ENCODE peak calls at places on chromosomes 11 and 22, in six cellular contexts. One of them, this sample, is unnamed.
A peak's percentile ranks its signal among the peaks of the same experiment; 100 is the strongest.

GRCh38 chr22:50506611-50507420 is 686 bp downstream of the LMF2 start:
- DNase-seq in esophagus muscularis mucosa: no peak
- DNase-seq in spleen: peak; percentile 91
- DNase-seq in transverse colon: no peak
- DNase-seq in GM12891: no peak
- DNase-seq in endothelial cell of umbilical vein: no peak
- DNase-seq in this sample: no peak

GRCh38 chr11:31437742-31438435 is 68.2 kb downstream of the DNAJC24 start:
- DNase-seq in esophagus muscularis mucosa: no peak
- DNase-seq in spleen: no peak
- DNase-seq in transverse colon: no peak
- DNase-seq in GM12891: no peak
- DNase-seq in endothelial cell of umbilical vein: no peak
- DNase-seq in this sample: no peak

GRCh38 chr22:38599466-38599865 is 29.5 kb upstream of the DMC1 start:
- DNase-seq in esophagus muscularis mucosa: no peak
- DNase-seq in spleen: no peak
- DNase-seq in transverse colon: no peak
- DNase-seq in GM12891: no peak
- DNase-seq in endothelial cell of umbilical vein: no peak
- DNase-seq in this sample: no peak

GRCh38 chr11:104653011-104653806 is 245.1 kb downstream of the CASP12 start:
- DNase-seq in esophagus muscularis mucosa: no peak
- DNase-seq in spleen: no peak
- DNase-seq in transverse colon: no peak
- DNase-seq in GM12891: no peak
- DNase-seq in endothelial cell of umbilical vein: no peak
- DNase-seq in this sample: no peak

GRCh38 chr11:44269369-44270351 is 40.3 kb downstream of the ALX4 start:
- DNase-seq in esophagus muscularis mucosa: no peak
- DNase-seq in spleen: peak; percentile 62
- DNase-seq in transverse colon: no peak
- DNase-seq in GM12891: no peak
- DNase-seq in endothelial cell of umbilical vein: peak; percentile 79
- DNase-seq in this sample: no peak

GRCh38 chr11:61004841-61005240 is 33.4 kb downstream of the CD6 start:
- DNase-seq in esophagus muscularis mucosa: no peak
- DNase-seq in spleen: no peak
- DNase-seq in transverse colon: no peak
- DNase-seq in GM12891: no peak
- DNase-seq in endothelial cell of umbilical vein: no peak
- DNase-seq in this sample: no peak

GRCh38 chr11:91220476-91221202 is 997.8 kb upstream of the CHORDC1 start:
- DNase-seq in esophagus muscularis mucosa: no peak
- DNase-seq in spleen: no peak
- DNase-seq in transverse colon: no peak
- DNase-seq in GM12891: no peak
- DNase-seq in endothelial cell of umbilical vein: no peak
- DNase-seq in this sample: no peak

GRCh38 chr11:76067099-76067498 is 139.2 kb downstream of the WNT11 start:
- DNase-seq in esophagus muscularis mucosa: no peak
- DNase-seq in spleen: no peak
- DNase-seq in transverse colon: no peak
- DNase-seq in GM12891: no peak
- DNase-seq in endothelial cell of umbilical vein: no peak
- DNase-seq in this sample: no peak

GRCh38 chr22:47299211-47299878 is 536.9 kb downstream of the TBC1D22A start:
- DNase-seq in esophagus muscularis mucosa: no peak
- DNase-seq in spleen: no peak
- DNase-seq in transverse colon: no peak
- DNase-seq in GM12891: no peak
- DNase-seq in endothelial cell of umbilical vein: no peak
- DNase-seq in this sample: peak; percentile 60

GRCh38 chr11:102061276-102061675 is 14.0 kb downstream of the CFAP300 start:
- DNase-seq in esophagus muscularis mucosa: no peak
- DNase-seq in spleen: no peak
- DNase-seq in transverse colon: no peak
- DNase-seq in GM12891: no peak
- DNase-seq in endothelial cell of umbilical vein: peak; percentile 9
- DNase-seq in this sample: no peak

GRCh38 chr11:6626971-6627761 is 7.9 kb upstream of the TPP1 start:
- DNase-seq in esophagus muscularis mucosa: no peak
- DNase-seq in spleen: peak; percentile 78
- DNase-seq in transverse colon: no peak
- DNase-seq in GM12891: no peak
- DNase-seq in endothelial cell of umbilical vein: no peak
- DNase-seq in this sample: no peak

GRCh38 chr11:10373340-10373739 is 68.5 kb downstream of the ADM start:
- DNase-seq in esophagus muscularis mucosa: peak; percentile 62
- DNase-seq in spleen: no peak
- DNase-seq in transverse colon: no peak
- DNase-seq in GM12891: no peak
- DNase-seq in endothelial cell of umbilical vein: no peak
- DNase-seq in this sample: peak; percentile 60

GRCh38 chr11:111378773-111379499 is at the start of gene POU2AF1:
- DNase-seq in esophagus muscularis mucosa: no peak
- DNase-seq in spleen: peak; percentile 95
- DNase-seq in transverse colon: peak; percentile 75
- DNase-seq in GM12891: peak; percentile 50
- DNase-seq in endothelial cell of umbilical vein: no peak
- DNase-seq in this sample: no peak

GRCh38 chr11:123616505-123617198 is 37.8 kb downstream of the SCN3B start:
- DNase-seq in esophagus muscularis mucosa: no peak
- DNase-seq in spleen: no peak
- DNase-seq in transverse colon: peak; percentile 13
- DNase-seq in GM12891: no peak
- DNase-seq in endothelial cell of umbilical vein: no peak
- DNase-seq in this sample: no peak

GRCh38 chr22:17218341-17218740 is 894 bp downstream of the ADA2 start:
- DNase-seq in esophagus muscularis mucosa: no peak
- DNase-seq in spleen: no peak
- DNase-seq in transverse colon: no peak
- DNase-seq in GM12891: no peak
- DNase-seq in endothelial cell of umbilical vein: no peak
- DNase-seq in this sample: no peak

GRCh38 chr11:70628176-70628860 is 230.0 kb downstream of the CTTN start:
- DNase-seq in esophagus muscularis mucosa: no peak
- DNase-seq in spleen: no peak
- DNase-seq in transverse colon: no peak
- DNase-seq in GM12891: no peak
- DNase-seq in endothelial cell of umbilical vein: no peak
- DNase-seq in this sample: no peak

GRCh38 chr11:113722934-113723333 is 16.8 kb upstream of the TMPRSS5 start:
- DNase-seq in esophagus muscularis mucosa: no peak
- DNase-seq in spleen: no peak
- DNase-seq in transverse colon: no peak
- DNase-seq in GM12891: no peak
- DNase-seq in endothelial cell of umbilical vein: no peak
- DNase-seq in this sample: no peak

GRCh38 chr11:59582006-59582405 is 33.6 kb downstream of the OSBP start:
- DNase-seq in esophagus muscularis mucosa: no peak
- DNase-seq in spleen: no peak
- DNase-seq in transverse colon: no peak
- DNase-seq in GM12891: no peak
- DNase-seq in endothelial cell of umbilical vein: no peak
- DNase-seq in this sample: no peak

GRCh38 chr11:48081151-48082010 is 101.0 kb downstream of the PTPRJ start:
- DNase-seq in esophagus muscularis mucosa: no peak
- DNase-seq in spleen: peak; percentile 79
- DNase-seq in transverse colon: no peak
- DNase-seq in GM12891: no peak
- DNase-seq in endothelial cell of umbilical vein: peak; percentile 85
- DNase-seq in this sample: no peak

GRCh38 chr22:38843201-38843715 is 570 bp downstream of the NPTXR start:
- DNase-seq in esophagus muscularis mucosa: no peak
- DNase-seq in spleen: peak; percentile 89
- DNase-seq in transverse colon: peak; percentile 28
- DNase-seq in GM12891: peak; percentile 70
- DNase-seq in endothelial cell of umbilical vein: peak; percentile 64
- DNase-seq in this sample: no peak

GRCh38 chr22:39643311-39644083 is 72.9 kb downstream of the CACNA1I start:
- DNase-seq in esophagus muscularis mucosa: no peak
- DNase-seq in spleen: no peak
- DNase-seq in transverse colon: no peak
- DNase-seq in GM12891: no peak
- DNase-seq in endothelial cell of umbilical vein: no peak
- DNase-seq in this sample: no peak

GRCh38 chr11:77345621-77346020 is 44.1 kb upstream of the GDPD4 start:
- DNase-seq in esophagus muscularis mucosa: no peak
- DNase-seq in spleen: no peak
- DNase-seq in transverse colon: no peak
- DNase-seq in GM12891: no peak
- DNase-seq in endothelial cell of umbilical vein: no peak
- DNase-seq in this sample: no peak

GRCh38 chr11:8597182-8597581 is 3.2 kb upstream of the STK33 start:
- DNase-seq in esophagus muscularis mucosa: no peak
- DNase-seq in spleen: no peak
- DNase-seq in transverse colon: no peak
- DNase-seq in GM12891: no peak
- DNase-seq in endothelial cell of umbilical vein: no peak
- DNase-seq in this sample: no peak

GRCh38 chr22:37426532-37427127 is 649 bp downstream of the ELFN2 start:
- DNase-seq in esophagus muscularis mucosa: no peak
- DNase-seq in spleen: no peak
- DNase-seq in transverse colon: no peak
- DNase-seq in GM12891: no peak
- DNase-seq in endothelial cell of umbilical vein: no peak
- DNase-seq in this sample: no peak

GRCh38 chr11:71252434-71252781 is at the start of gene SHANK2:
- DNase-seq in esophagus muscularis mucosa: no peak
- DNase-seq in spleen: no peak
- DNase-seq in transverse colon: peak; percentile 61
- DNase-seq in GM12891: no peak
- DNase-seq in endothelial cell of umbilical vein: no peak
- DNase-seq in this sample: no peak

GRCh38 chr22:46931414-46931813 is 169.0 kb downstream of the TBC1D22A start:
- DNase-seq in esophagus muscularis mucosa: no peak
- DNase-seq in spleen: no peak
- DNase-seq in transverse colon: no peak
- DNase-seq in GM12891: no peak
- DNase-seq in endothelial cell of umbilical vein: no peak
- DNase-seq in this sample: no peak

GRCh38 chr22:39690901-39691620 is 120.5 kb downstream of the CACNA1I start:
- DNase-seq in esophagus muscularis mucosa: no peak
- DNase-seq in spleen: no peak
- DNase-seq in transverse colon: no peak
- DNase-seq in GM12891: no peak
- DNase-seq in endothelial cell of umbilical vein: no peak
- DNase-seq in this sample: no peak

GRCh38 chr22:48751539-48752437 is 1075.9 kb downstream of the BRD1 start:
- DNase-seq in esophagus muscularis mucosa: peak; percentile 90
- DNase-seq in spleen: no peak
- DNase-seq in transverse colon: no peak
- DNase-seq in GM12891: no peak
- DNase-seq in endothelial cell of umbilical vein: no peak
- DNase-seq in this sample: peak; percentile 77
- TF ChIP-seq POLR2AphosphoS5 in esophagus muscularis mucosa: no peak
- TF ChIP-seq POLR2AphosphoS5 in spleen: no peak
- TF ChIP-seq POLR2AphosphoS5 in transverse colon: no peak
- TF ChIP-seq POLR2AphosphoS5 in GM12891: no peak
- TF ChIP-seq POLR2AphosphoS5 in endothelial cell of umbilical vein: no peak
- TF ChIP-seq POLR2AphosphoS5 in this sample: no peak

DNA sequence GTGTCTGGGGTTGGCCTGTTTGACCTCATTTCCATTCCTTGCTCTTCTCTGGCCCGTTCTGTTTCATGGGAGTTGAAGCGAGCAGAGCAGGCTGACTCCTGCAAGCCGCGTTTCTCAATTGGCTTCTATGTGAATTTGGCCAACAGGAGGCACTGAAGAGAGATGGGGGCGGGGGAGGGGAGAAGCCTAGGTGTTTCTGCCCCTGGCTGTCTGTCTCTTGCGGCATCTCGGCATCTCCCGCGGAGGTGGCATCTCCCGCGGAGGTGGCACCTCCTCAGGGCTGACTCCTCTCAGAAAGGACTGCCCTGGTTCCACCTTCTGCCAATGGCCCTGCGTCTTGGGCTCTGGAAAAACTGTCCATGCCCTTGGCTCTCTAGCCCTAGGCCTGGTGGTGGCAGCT is 125.6 kb upstream of the CSNK2A3 start:
- DNase-seq in esophagus muscularis mucosa: no peak
- DNase-seq in spleen: no peak
- DNase-seq in transverse colon: no peak
- DNase-seq in GM12891: no peak
- DNase-seq in endothelial cell of umbilical vein: no peak
- DNase-seq in this sample: no peak
- TF ChIP-seq POLR2AphosphoS5 in esophagus muscularis mucosa: no peak
- TF ChIP-seq POLR2AphosphoS5 in spleen: no peak
- TF ChIP-seq POLR2AphosphoS5 in transverse colon: no peak
- TF ChIP-seq POLR2AphosphoS5 in GM12891: no peak
- TF ChIP-seq POLR2AphosphoS5 in endothelial cell of umbilical vein: no peak
- TF ChIP-seq POLR2AphosphoS5 in this sample: no peak

GRCh38 chr11:86193297-86194095 is 51.1 kb upstream of the EED start:
- DNase-seq in esophagus muscularis mucosa: no peak
- DNase-seq in spleen: peak; percentile 85
- DNase-seq in transverse colon: peak; percentile 64
- DNase-seq in GM12891: peak; percentile 48
- DNase-seq in endothelial cell of umbilical vein: peak; percentile 84
- DNase-seq in this sample: no peak
- TF ChIP-seq POLR2AphosphoS5 in esophagus muscularis mucosa: peak; percentile 74
- TF ChIP-seq POLR2AphosphoS5 in spleen: no peak
- TF ChIP-seq POLR2AphosphoS5 in transverse colon: peak; percentile 53
- TF ChIP-seq POLR2AphosphoS5 in GM12891: no peak
- TF ChIP-seq POLR2AphosphoS5 in endothelial cell of umbilical vein: peak; percentile 46
- TF ChIP-seq POLR2AphosphoS5 in this sample: peak; percentile 23

DNA sequence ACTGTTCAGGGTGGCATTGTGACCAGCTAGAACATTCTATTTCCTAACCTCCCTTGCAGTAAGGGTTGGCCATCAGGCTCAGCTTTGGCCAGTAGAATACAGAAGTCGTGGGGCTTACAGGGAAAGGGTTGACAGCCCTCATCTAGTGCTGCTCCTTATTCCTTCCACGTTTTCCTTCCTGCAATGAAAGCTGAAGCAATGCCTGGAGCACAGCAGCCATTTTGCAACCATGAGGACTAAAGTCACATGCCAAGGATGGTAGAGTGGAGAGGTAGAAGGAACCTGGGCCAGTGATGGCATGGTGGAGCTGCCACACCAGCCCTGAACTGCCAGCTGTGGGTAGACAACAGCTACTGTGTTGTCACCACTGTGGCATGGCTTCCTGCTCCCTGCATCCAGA is 28.9 kb upstream of the LINC01488 start:
- DNase-seq in esophagus muscularis mucosa: no peak
- DNase-seq in spleen: no peak
- DNase-seq in transverse colon: no peak
- DNase-seq in GM12891: no peak
- DNase-seq in endothelial cell of umbilical vein: no peak
- DNase-seq in this sample: no peak
- TF ChIP-seq POLR2AphosphoS5 in esophagus muscularis mucosa: no peak
- TF ChIP-seq POLR2AphosphoS5 in spleen: no peak
- TF ChIP-seq POLR2AphosphoS5 in transverse colon: no peak
- TF ChIP-seq POLR2AphosphoS5 in GM12891: no peak
- TF ChIP-seq POLR2AphosphoS5 in endothelial cell of umbilical vein: no peak
- TF ChIP-seq POLR2AphosphoS5 in this sample: no peak

This sample was measured in vagina.